ENCODE peak calls at places on chromosomes 16 and 17, in four cellular contexts. P is A673, L is BE2C, B is stomach. C is an unnamed sample. For H3K4me1, the result is how much of the 10 kb centered on the place peaks cover.

GRCh38 chr16:19864566-19864965 is 20.1 kb downstream of the GPRC5B start:
- DNase-seq in P (no peak), L (no peak), B (no peak), C (peak)

GRCh38 chr17:74986206-74986576 is 1.2 kb upstream of the CDR2L start:
- DNase-seq in P (no peak), L (no peak), B (no peak), C (no peak)

GRCh38 chr16:4365615-4366014 is 6.0 kb upstream of the VASN start:
- DNase-seq in P (no peak), L (no peak), B (no peak), C (peak)

GRCh38 chr17:48840441-48840840 is 9.6 kb downstream of the CALCOCO2 start:
- DNase-seq in P (no peak), L (no peak), B (no peak), C (no peak)

GRCh38 chr17:61235821-61236197 is 163.8 kb upstream of the TBX2 start:
- DNase-seq in P (no peak), L (no peak), B (no peak), C (no peak)

GRCh38 chr17:9410285-9410684 is 165.3 kb downstream of the STX8 start:
- DNase-seq in P (no peak), L (no peak), B (no peak), C (no peak)

GRCh38 chr16:8943001-8943763 is 20.5 kb downstream of the USP7 start:
- DNase-seq in P (no peak), L (no peak), B (no peak), C (no peak)

GRCh38 chr17:72640415-72641165 is 451.9 kb downstream of the SLC39A11 start:
- DNase-seq in P (no peak), L (no peak), B (peak), C (peak)

GRCh38 chr16:54542805-54543504 is 256.4 kb upstream of the IRX3 start:
- DNase-seq in P (no peak), L (no peak), B (no peak), C (no peak)

GRCh38 chr17:64739316-64740058 is 77.4 kb upstream of the SMURF2 start:
- DNase-seq in P (peak), L (no peak), B (no peak), C (no peak)

GRCh38 chr17:76914937-76915336 is 46.7 kb downstream of the MGAT5B start:
- DNase-seq in P (no peak), L (no peak), B (no peak), C (no peak)

GRCh38 chr17:2449486-2449885 is 48.6 kb upstream of the MNT start:
- DNase-seq in P (peak), L (no peak), B (no peak), C (no peak)

GRCh38 chr17:30333503-30334240 is at the start of gene TMIGD1:
- DNase-seq in P (no peak), L (no peak), B (no peak), C (no peak)

GRCh38 chr17:75238684-75239191 is 22.7 kb downstream of the GGA3 start:
- DNase-seq in P (peak), L (peak), B (peak), C (peak)

GRCh38 chr16:87897563-87898505 is 28.5 kb upstream of the SLC7A5 start:
- DNase-seq in P (no peak), L (peak), B (no peak), C (no peak)

GRCh38 chr17:73586921-73587680 is 57.1 kb downstream of the SDK2 start:
- DNase-seq in P (no peak), L (peak), B (no peak), C (no peak)

GRCh38 chr17:67401598-67402504 is 24.8 kb downstream of the PITPNC1 start:
- DNase-seq in P (no peak), L (no peak), B (no peak), C (no peak)

GRCh38 chr17:81094224-81094743 is 59.3 kb downstream of the BAIAP2 start:
- DNase-seq in P (no peak), L (no peak), B (no peak), C (no peak)

GRCh38 chr17:81091774-81092517 is 57.0 kb downstream of the BAIAP2 start:
- DNase-seq in P (no peak), L (peak), B (no peak), C (no peak)

GRCh38 chr17:81094744-81095607 is 60.0 kb downstream of the BAIAP2 start:
- DNase-seq in P (peak), L (peak), B (peak), C (peak)

GRCh38 chr17:81092518-81093095 is 57.7 kb downstream of the BAIAP2 start:
- DNase-seq in P (no peak), L (no peak), B (peak), C (no peak)

DNA sequence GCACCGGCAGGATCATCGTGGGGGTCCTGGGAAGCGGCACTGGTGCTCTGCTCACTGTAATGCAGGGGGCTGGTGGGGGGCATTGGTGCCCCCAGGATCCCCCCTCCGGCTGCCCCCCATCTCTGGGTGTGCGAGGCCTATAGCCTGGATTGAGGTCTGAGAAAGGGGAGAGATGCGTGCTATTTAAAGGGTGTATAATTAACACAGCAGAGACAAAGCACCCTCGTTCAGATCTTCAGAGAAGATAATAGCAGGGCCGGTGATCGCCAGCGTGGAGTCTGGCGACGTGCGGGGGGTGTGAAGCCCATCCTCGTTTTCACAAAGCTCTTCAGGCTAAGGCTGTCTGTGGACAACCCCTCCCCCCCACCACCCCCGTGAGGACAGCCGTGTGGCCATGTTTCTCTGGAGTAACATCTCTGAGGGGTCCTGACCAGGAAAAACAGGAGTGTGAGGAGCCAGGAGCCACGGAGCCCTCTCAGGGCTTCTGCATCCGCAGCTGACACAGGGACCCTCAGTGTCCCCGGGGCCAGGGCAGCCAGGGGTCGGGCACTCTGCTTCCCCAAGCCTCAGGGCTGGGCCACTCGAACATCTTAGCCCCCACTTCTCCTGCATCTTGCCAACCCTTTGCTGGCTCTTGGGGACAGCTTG is 58.7 kb downstream of the BAIAP2 start:
- DNase-seq in P (no peak), L (no peak), B (no peak), C (no peak)
- H3K4me1 ChIP-seq in P (half or more), L (half or more), B (half or more), C (under half)

DNA sequence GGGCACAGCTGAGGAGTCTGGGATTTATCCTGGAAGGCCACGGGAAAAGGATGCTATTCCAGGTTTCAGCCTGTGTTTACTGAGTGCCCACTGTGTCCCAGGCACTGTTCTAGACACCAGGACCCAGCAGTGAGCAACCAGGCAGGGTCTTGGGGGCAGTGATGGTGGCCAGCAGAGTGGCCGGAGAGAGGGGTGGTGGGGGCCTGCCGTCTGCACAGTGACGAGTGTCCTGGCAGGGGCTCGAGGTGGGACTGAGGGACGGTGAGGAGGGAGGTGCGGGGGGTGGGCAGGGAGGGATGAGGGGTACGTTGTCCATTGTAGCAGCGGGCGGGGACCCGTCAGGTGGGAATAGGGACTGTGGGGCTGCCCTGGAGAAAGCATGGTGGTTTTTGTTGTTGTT is 66.3 kb upstream of the CIBAR2 start:
- DNase-seq in P (no peak), L (no peak), B (no peak), C (no peak)
- TF ChIP-seq CTCF in P (no peak), L (no peak), B (no peak), C (no peak)

GRCh38 chr16:66650707-66651473 is 45.7 kb downstream of the CMTM4 start:
- DNase-seq in P (peak), L (peak), B (peak), C (peak)
- H3K4me3 ChIP-seq in P (peak), L (peak), B (peak), C (no peak)

DNA sequence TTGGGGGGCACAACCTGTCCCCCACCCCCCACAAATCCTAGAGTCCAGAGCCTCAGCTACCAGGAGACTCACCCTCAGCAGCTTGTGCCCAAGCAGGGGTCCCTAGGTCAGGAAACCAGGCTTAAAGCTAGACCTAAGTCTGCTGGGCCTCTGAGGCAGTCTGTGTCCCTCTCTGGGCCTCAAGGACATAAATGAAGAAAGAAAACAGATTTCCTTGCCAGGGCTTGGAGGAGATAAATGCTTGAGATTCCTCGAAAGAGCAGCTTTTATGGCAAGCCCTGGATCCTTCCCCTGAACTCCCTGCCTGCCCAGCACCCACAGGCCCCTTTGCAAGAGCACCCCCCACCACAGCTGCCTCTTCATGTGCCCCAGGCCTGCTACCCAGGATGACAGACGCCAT is 3.3 kb downstream of the SRCIN1 start:
- DNase-seq in P (no peak), L (no peak), B (no peak), C (no peak)
- H3K4me1 ChIP-seq in P (under half), L (under half), B (under half), C (under half)

DNA sequence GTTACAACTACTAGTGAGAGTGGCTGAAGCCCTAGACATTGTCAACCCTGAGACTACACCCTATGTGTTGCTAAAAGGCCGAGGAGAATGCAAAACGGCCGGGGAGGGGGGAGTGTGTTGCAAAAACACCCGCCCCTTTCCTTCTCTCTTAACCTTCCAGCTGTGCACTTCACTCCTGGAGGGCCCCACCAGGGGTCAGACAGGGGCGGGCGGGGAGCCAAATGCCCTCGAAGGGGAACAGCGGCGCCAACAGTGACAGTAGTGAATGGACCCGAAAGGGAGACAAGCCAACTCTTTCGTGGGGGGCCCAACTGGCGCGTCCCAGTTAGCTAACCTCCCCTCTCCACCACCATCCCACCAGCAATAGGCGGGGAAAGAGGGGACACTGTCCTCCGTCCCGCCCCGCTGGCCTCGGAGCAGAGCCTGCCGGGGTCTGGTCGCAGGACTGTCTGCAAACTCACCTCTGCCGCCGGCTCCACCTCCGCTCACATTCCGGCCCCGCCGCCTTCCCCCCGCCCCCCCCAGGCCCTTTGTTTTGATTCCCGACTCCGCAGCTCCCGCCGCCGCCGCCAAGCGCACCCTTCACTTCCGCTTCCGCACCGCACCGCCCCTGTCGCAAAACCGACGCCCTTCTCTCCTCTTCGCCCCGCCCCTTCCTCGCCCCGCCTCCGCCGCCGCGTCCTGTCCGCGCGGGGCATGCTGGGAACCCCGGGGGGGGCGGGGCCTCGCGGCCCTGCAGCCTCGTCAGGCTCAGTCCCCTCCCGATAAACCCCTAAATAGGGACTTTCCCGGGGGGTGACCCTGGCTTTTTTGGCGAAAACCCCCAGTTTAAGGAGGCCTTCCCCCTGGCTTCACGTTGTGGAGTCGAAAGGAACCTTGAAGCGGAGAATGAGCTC is at the start of gene MARF1:
- DNase-seq in P (peak), L (peak), B (peak), C (peak)
- TF ChIP-seq CTCF in P (peak), L (peak), B (no peak), C (no peak)

GRCh38 chr17:42463976-42464400 is 5.3 kb downstream of the ATP6V0A1 start:
- DNase-seq in P (no peak), L (no peak), B (no peak), C (no peak)
- H3K4me3 ChIP-seq in P (no peak), L (no peak), B (no peak), C (no peak)

GRCh38 chr16:85906349-85906748 is 7.4 kb downstream of the IRF8 start:
- DNase-seq in P (no peak), L (no peak), B (no peak), C (no peak)
- H3K4me1 ChIP-seq in P (under half), L (under half), B (under half), C (under half)

GRCh38 chr16:13935408-13935807 is 15.5 kb downstream of the ERCC4 start:
- DNase-seq in P (peak), L (peak), B (no peak), C (no peak)
- TF ChIP-seq CTCF in P (peak), L (peak), B (no peak), C (no peak)

GRCh38 chr16:30659507-30660423 is 1.5 kb downstream of the FBRS start:
- DNase-seq in P (no peak), L (peak), B (no peak), C (peak)

GRCh38 chr16:30663038-30663437 is 4.8 kb downstream of the FBRS start:
- DNase-seq in P (no peak), L (no peak), B (no peak), C (no peak)

GRCh38 chr16:30658731-30659506 is 688 bp downstream of the FBRS start:
- DNase-seq in P (peak), L (peak), B (peak), C (peak)

GRCh38 chr16:30662449-30662848 is 4.2 kb downstream of the FBRS start:
- DNase-seq in P (no peak), L (no peak), B (no peak), C (no peak)

GRCh38 chr16:30660424-30661251 is 2.4 kb downstream of the FBRS start:
- DNase-seq in P (no peak), L (no peak), B (no peak), C (no peak)
- H3K4me3 ChIP-seq in P (peak), L (peak), B (peak), C (peak)

DNA sequence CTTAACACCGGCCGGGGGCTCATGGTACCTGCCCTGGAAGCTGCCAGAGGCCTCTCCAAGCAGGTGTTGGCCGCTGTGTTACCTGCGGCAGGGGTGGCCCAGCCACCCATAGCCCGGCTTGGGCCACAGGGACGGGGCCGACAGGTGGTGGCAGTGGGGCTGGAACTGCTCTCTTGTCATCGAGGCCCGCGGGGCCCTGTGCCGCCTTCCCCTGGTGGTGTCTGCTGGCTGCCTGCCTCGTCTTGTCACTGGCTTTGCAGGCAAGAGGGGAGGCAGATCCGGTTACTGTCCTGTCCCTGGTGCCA is 27.1 kb downstream of the GSE1 start:
- DNase-seq in P (peak), L (no peak), B (no peak), C (no peak)
- H3K4me1 ChIP-seq in P (under half), L (under half), B (half or more), C (under half)

C was measured in pancreas.